ENCODE peak calls at places on chromosomes 13 and 19, in ten cellular contexts. A is posterior cingulate gyrus; O is adrenal gland; H is natural killer cell; P is activated CD4-positive, alpha-beta T cell treated with anti-CD3 and anti-CD28 coated beads, Interleukin-2, amount 50 U/mL, for 24 hours; V is GM04504; X is HT-29; Y is stimulated activated CD4-positive, alpha-beta T cell treated with anti-CD3 and anti-CD28 coated beads, Interleukin-2, amount 100 ng/mL, for 48 hours; I is activated naive CD8-positive, alpha-beta T cell treated with anti-CD3 and anti-CD28 coated beads for 36 hours; Z is sigmoid colon. J is an unnamed sample.
A peak's percentile ranks its signal among the peaks of the same experiment; 100 is the strongest.

GRCh38 chr13:107231941-107232340 is 664.0 kb upstream of the ARGLU1 start:
- DNase-seq in A (no peak), O (no peak), H (no peak), P (no peak), V (no peak), X (no peak), Y (no peak), I (no peak), Z (no peak), J (no peak)

GRCh38 chr13:104301216-104301975 is 1235.2 kb upstream of the SLC10A2 start:
- DNase-seq in A (no peak), O (no peak), H (no peak), P (no peak), V (no peak), X (peak; percentile 62), Y (no peak), I (no peak), Z (no peak), J (no peak)

GRCh38 chr13:45441633-45442032 is 23.1 kb upstream of the COG3 start:
- DNase-seq in A (no peak), O (no peak), H (no peak), P (no peak), V (no peak), X (peak; percentile 23), Y (no peak), I (no peak), Z (no peak), J (no peak)

GRCh38 chr13:71046360-71047079 is 820.5 kb downstream of the DACH1 start:
- DNase-seq in A (no peak), O (no peak), H (no peak), P (no peak), V (no peak), X (no peak), Y (no peak), I (no peak), Z (no peak), J (no peak)

GRCh38 chr19:34082289-34083077 is 89.8 kb upstream of the LSM14A start:
- DNase-seq in A (no peak), O (no peak), H (no peak), P (no peak), V (no peak), X (no peak), Y (no peak), I (no peak), Z (no peak), J (no peak)

GRCh38 chr19:8722032-8722431 is 598 bp downstream of the OR2Z1 start:
- DNase-seq in A (no peak), O (no peak), H (no peak), P (no peak), V (no peak), X (no peak), Y (no peak), I (no peak), Z (no peak), J (no peak)

GRCh38 chr19:40283414-40284250 is 1.5 kb downstream of the AKT2 start:
- DNase-seq in A (no peak), O (peak; percentile 49), H (no peak), P (no peak), V (no peak), X (no peak), Y (no peak), I (no peak), Z (peak; percentile 58), J (no peak)

GRCh38 chr13:44867825-44868224 is 121.4 kb downstream of the NUFIP1 start:
- DNase-seq in A (no peak), O (no peak), H (no peak), P (no peak), V (no peak), X (no peak), Y (no peak), I (no peak), Z (no peak), J (no peak)

GRCh38 chr13:64793131-64793530 is 2437.0 kb downstream of the PCDH9 start:
- DNase-seq in A (no peak), O (no peak), H (no peak), P (no peak), V (no peak), X (no peak), Y (no peak), I (no peak), Z (no peak), J (no peak)

GRCh38 chr13:40063743-40064142 is 408.3 kb downstream of the COG6 start:
- DNase-seq in A (no peak), O (no peak), H (no peak), P (no peak), V (no peak), X (no peak), Y (no peak), I (no peak), Z (no peak), J (no peak)

GRCh38 chr13:55571237-55571867 is 1569.4 kb upstream of the PRR20A start:
- DNase-seq in A (no peak), O (no peak), H (no peak), P (no peak), V (no peak), X (no peak), Y (no peak), I (no peak), Z (no peak), J (no peak)